ENCODE peak calls at places on chromosomes 6 and 20, in five cellular contexts. T is right cardiac atrium; D is germinal center; P is astrocyte of the spinal cord; C is stimulated activated CD4-positive, alpha-beta T cell treated with anti-CD3 and anti-CD28 coated beads, Interleukin-2, amount 100 ng/mL, for 4 hours. A is an unnamed sample.

GRCh38 chr6:113632220-113632864 is 224.8 kb upstream of the MARCKS start:
- DNase-seq in T (no peak), D (peak), P (peak), C (peak), A (peak)

GRCh38 chr6:134584809-134585528 is 267.1 kb upstream of the SGK1 start:
- DNase-seq in T (no peak), D (no peak), P (no peak), C (no peak), A (no peak)

GRCh38 chr6:139490482-139490881 is 116.0 kb upstream of the CITED2 start:
- DNase-seq in T (no peak), D (no peak), P (no peak), C (no peak), A (no peak)

GRCh38 chr20:57699395-57699794 is 10.4 kb downstream of the PMEPA1 start:
- DNase-seq in T (no peak), D (peak), P (no peak), C (no peak), A (no peak)

GRCh38 chr6:4543596-4543995 is 232.6 kb upstream of the CDYL start:
- DNase-seq in T (no peak), D (no peak), P (no peak), C (no peak), A (no peak)

GRCh38 chr6:74925683-74926082 is 280.2 kb downstream of the COL12A1 start:
- DNase-seq in T (no peak), D (no peak), P (no peak), C (no peak), A (no peak)

GRCh38 chr6:6785163-6785521 is 196.6 kb downstream of the LY86 start:
- DNase-seq in T (no peak), D (no peak), P (peak), C (no peak), A (no peak)

GRCh38 chr6:46584586-46584985 is 68.0 kb downstream of the CYP39A1 start:
- DNase-seq in T (no peak), D (no peak), P (peak), C (no peak), A (peak)

GRCh38 chr20:49890651-49891361 is 24.5 kb downstream of the SPATA2 start:
- DNase-seq in T (peak), D (no peak), P (peak), C (no peak), A (no peak)

GRCh38 chr6:134165827-134166226 is 113.4 kb upstream of the SLC2A12 start:
- DNase-seq in T (no peak), D (no peak), P (peak), C (no peak), A (no peak)

GRCh38 chr6:401994-402640 is 10.6 kb downstream of the IRF4 start:
- DNase-seq in T (no peak), D (no peak), P (no peak), C (no peak), A (no peak)

GRCh38 chr6:9657994-9658393 is 756.9 kb downstream of the TFAP2A start:
- DNase-seq in T (no peak), D (no peak), P (peak), C (no peak), A (peak)

GRCh38 chr6:108606130-108606797 is 45.5 kb downstream of the FOXO3 start:
- DNase-seq in T (no peak), D (no peak), P (no peak), C (no peak), A (no peak)

GRCh38 chr20:48761023-48761785 is 66.6 kb downstream of the PREX1 start:
- DNase-seq in T (no peak), D (no peak), P (no peak), C (no peak), A (no peak)

GRCh38 chr20:37484386-37484785 is 36.7 kb upstream of the NNAT start:
- DNase-seq in T (no peak), D (no peak), P (no peak), C (no peak), A (no peak)

GRCh38 chr20:21512634-21513180 is 1.2 kb downstream of the NKX2-2 start:
- DNase-seq in T (no peak), D (no peak), P (no peak), C (no peak), A (no peak)

GRCh38 chr6:27861276-27861840 is 50.8 kb downstream of the OR2B2 start:
- DNase-seq in T (no peak), D (no peak), P (no peak), C (no peak), A (no peak)

GRCh38 chr6:156068870-156069269 is 613.2 kb upstream of the NOX3 start:
- DNase-seq in T (no peak), D (no peak), P (no peak), C (no peak), A (no peak)

GRCh38 chr20:1427457-1428054 is 34.7 kb upstream of the FKBP1A start:
- DNase-seq in T (no peak), D (no peak), P (peak), C (no peak), A (peak)

GRCh38 chr20:38084425-38084951 is 50.9 kb downstream of the RPRD1B start:
- DNase-seq in T (no peak), D (no peak), P (peak), C (no peak), A (no peak)

GRCh38 chr6:152391179-152391880 is 245.8 kb downstream of the SYNE1 start:
- DNase-seq in T (no peak), D (no peak), P (peak), C (no peak), A (no peak)

GRCh38 chr20:51493346-51493791 is 49.1 kb downstream of the NFATC2 start:
- DNase-seq in T (no peak), D (no peak), P (no peak), C (no peak), A (no peak)

GRCh38 chr6:87029711-87030314 is 65.1 kb downstream of the CGA start:
- DNase-seq in T (no peak), D (peak), P (peak), C (no peak), A (peak)

GRCh38 chr6:11609324-11610071 is 71.9 kb downstream of the TMEM170B start:
- DNase-seq in T (peak), D (no peak), P (peak), C (no peak), A (peak)

GRCh38 chr20:11350126-11351005 is 567.3 kb upstream of the BTBD3 start:
- DNase-seq in T (peak), D (no peak), P (peak), C (no peak), A (no peak)

GRCh38 chr6:36793913-36794703 is 45.1 kb downstream of the CPNE5 start:
- DNase-seq in T (peak), D (no peak), P (no peak), C (no peak), A (no peak)

GRCh38 chr6:114375803-114376202 is 33.0 kb upstream of the HS3ST5 start:
- DNase-seq in T (no peak), D (no peak), P (no peak), C (no peak), A (no peak)

GRCh38 chr20:17571153-17571527 is 1.3 kb downstream of the DSTN start:
- DNase-seq in T (no peak), D (no peak), P (no peak), C (no peak), A (no peak)

GRCh38 chr6:108247965-108248536 is 12.8 kb downstream of the SNX3 start:
- DNase-seq in T (no peak), D (no peak), P (no peak), C (no peak), A (no peak)

GRCh38 chr6:7528565-7528964 is 12.9 kb upstream of the DSP start:
- DNase-seq in T (no peak), D (no peak), P (peak), C (no peak), A (no peak)

GRCh38 chr6:110389689-110390382 is 25.5 kb downstream of the DDO start:
- DNase-seq in T (no peak), D (no peak), P (no peak), C (no peak), A (no peak)

GRCh38 chr6:33426590-33427563 is 7.0 kb downstream of the SYNGAP1 start:
- DNase-seq in T (no peak), D (peak), P (no peak), C (no peak), A (no peak)

GRCh38 chr6:132730560-132730959 is 16.7 kb upstream of the VNN1 start:
- DNase-seq in T (no peak), D (no peak), P (peak), C (no peak), A (peak)